ENCODE peak calls at places on chromosomes 7 and 10, in six cellular contexts. K is stomach, G is upper lobe of left lung, A is K562, C is transverse colon, O is spleen. N is an unnamed sample.

GRCh38 chr10:94103902-94104301 is 110.2 kb downstream of the PLCE1 start:
- DNase-seq in K (no peak), G (no peak), A (no peak), C (no peak), O (no peak), N (no peak)

GRCh38 chr10:120586471-120586872 is 129.4 kb downstream of the PLPP4 start:
- DNase-seq in K (no peak), G (no peak), A (no peak), C (no peak), O (no peak), N (no peak)

GRCh38 chr10:66931340-66931948 is 5.6 kb downstream of the LRRTM3 start:
- DNase-seq in K (no peak), G (no peak), A (peak; percentile 21), C (no peak), O (no peak), N (no peak)

GRCh38 chr7:22694597-22695207 is 32.3 kb upstream of the IL6 start:
- DNase-seq in K (no peak), G (no peak), A (no peak), C (no peak), O (no peak), N (no peak)

GRCh38 chr7:146116452-146117219 is at the start of gene CNTNAP2:
- DNase-seq in K (no peak), G (peak; percentile 75), A (no peak), C (no peak), O (peak; percentile 57), N (no peak)

GRCh38 chr10:77180104-77180503 is 457.5 kb downstream of the KCNMA1 start:
- DNase-seq in K (no peak), G (no peak), A (no peak), C (no peak), O (no peak), N (no peak)

GRCh38 chr7:145411066-145411465 is 575.2 kb upstream of the TPK1 start:
- DNase-seq in K (no peak), G (no peak), A (no peak), C (no peak), O (no peak), N (no peak)

GRCh38 chr7:157276731-157277562 is 59.9 kb upstream of the DNAJB6 start:
- DNase-seq in K (no peak), G (peak; percentile 85), A (peak; percentile 32), C (no peak), O (peak; percentile 75), N (peak; percentile 53)

GRCh38 chr10:68781613-68782574 is 45.4 kb upstream of the STOX1 start:
- DNase-seq in K (no peak), G (no peak), A (no peak), C (no peak), O (no peak), N (no peak)

GRCh38 chr7:24192053-24192452 is 91.9 kb upstream of the NPY start:
- DNase-seq in K (no peak), G (no peak), A (no peak), C (no peak), O (no peak), N (no peak)

GRCh38 chr10:11472158-11472753 is 139.2 kb downstream of the USP6NL start:
- DNase-seq in K (peak; percentile 65), G (no peak), A (peak; percentile 70), C (peak; percentile 58), O (peak; percentile 89), N (peak; percentile 76)

GRCh38 chr10:130378556-130379400 is 242.6 kb downstream of the GLRX3 start:
- DNase-seq in K (no peak), G (no peak), A (peak; percentile 25), C (no peak), O (no peak), N (peak; percentile 46)

GRCh38 chr7:155646669-155647068 is 2.2 kb downstream of the RBM33 start:
- DNase-seq in K (no peak), G (no peak), A (no peak), C (no peak), O (no peak), N (no peak)

GRCh38 chr7:85564861-85565630 is 378.2 kb upstream of the SEMA3D start:
- DNase-seq in K (no peak), G (no peak), A (no peak), C (no peak), O (no peak), N (no peak)

GRCh38 chr10:122373713-122374112 is 795 bp upstream of the PLEKHA1 start:
- DNase-seq in K (no peak), G (no peak), A (no peak), C (peak; percentile 17), O (no peak), N (no peak)

GRCh38 chr10:69800109-69800508 is 1.6 kb upstream of the COL13A1 start:
- DNase-seq in K (peak; percentile 35), G (no peak), A (peak; percentile 48), C (peak; percentile 51), O (no peak), N (no peak)

GRCh38 chr7:128791121-128791967 is 424 bp upstream of the CCDC136 start:
- DNase-seq in K (peak; percentile 83), G (peak; percentile 95), A (peak; percentile 97), C (peak; percentile 83), O (peak; percentile 94), N (peak; percentile 89)

GRCh38 chr10:128463991-128464755 is 337.9 kb upstream of the MKI67 start:
- DNase-seq in K (peak; percentile 36), G (no peak), A (no peak), C (peak; percentile 29), O (peak; percentile 81), N (peak; percentile 77)

GRCh38 chr10:44935201-44935960 is 24.2 kb upstream of the RASSF4 start:
- DNase-seq in K (no peak), G (no peak), A (no peak), C (no peak), O (peak; percentile 66), N (peak; percentile 79)

GRCh38 chr10:124738441-124738840 is 5.7 kb downstream of the FAM53B start:
- DNase-seq in K (no peak), G (no peak), A (no peak), C (no peak), O (no peak), N (peak; percentile 83)

GRCh38 chr7:130156140-130156539 is 49.1 kb downstream of the TMEM209 start:
- DNase-seq in K (no peak), G (no peak), A (no peak), C (no peak), O (no peak), N (no peak)

GRCh38 chr7:108406474-108406873 is 49.8 kb downstream of the NRCAM start:
- DNase-seq in K (no peak), G (no peak), A (no peak), C (no peak), O (no peak), N (no peak)

GRCh38 chr7:915291-916218 is 38.9 kb downstream of the ADAP1 start:
- DNase-seq in K (no peak), G (peak; percentile 84), A (no peak), C (no peak), O (peak; percentile 70), N (peak; percentile 52)

GRCh38 chr10:125344573-125345121 is 184.3 kb upstream of the CTBP2 start:
- DNase-seq in K (peak; percentile 50), G (peak; percentile 11), A (no peak), C (peak; percentile 43), O (no peak), N (no peak)

GRCh38 chr7:13024323-13024722 is 336.9 kb downstream of the ARL4A start:
- DNase-seq in K (no peak), G (no peak), A (no peak), C (no peak), O (no peak), N (no peak)

GRCh38 chr10:132273966-132274365 is 33.8 kb downstream of the STK32C start:
- DNase-seq in K (no peak), G (peak; percentile 32), A (no peak), C (no peak), O (peak; percentile 64), N (no peak)

GRCh38 chr10:17747883-17748550 is 4.0 kb upstream of the TMEM236 start:
- DNase-seq in K (peak; percentile 39), G (no peak), A (no peak), C (no peak), O (no peak), N (no peak)

GRCh38 chr7:23468721-23469149 is 1.6 kb downstream of the IGF2BP3 start:
- DNase-seq in K (no peak), G (peak; percentile 71), A (peak; percentile 20), C (peak; percentile 8), O (peak; percentile 78), N (no peak)

GRCh38 chr7:50182734-50183133 is 89.7 kb upstream of the ZPBP start:
- DNase-seq in K (no peak), G (no peak), A (no peak), C (no peak), O (no peak), N (no peak)

GRCh38 chr7:98418271-98418635 is 17.4 kb upstream of the BAIAP2L1 start:
- DNase-seq in K (no peak), G (no peak), A (peak; percentile 15), C (no peak), O (peak; percentile 39), N (no peak)

GRCh38 chr7:55019691-55020480 is 1.1 kb downstream of the EGFR start:
- DNase-seq in K (peak; percentile 51), G (peak; percentile 87), A (no peak), C (peak; percentile 46), O (no peak), N (peak; percentile 78)

GRCh38 chr10:24821986-24822385 is 98.3 kb upstream of the ARHGAP21 start:
- DNase-seq in K (no peak), G (no peak), A (no peak), C (no peak), O (no peak), N (no peak)

GRCh38 chr7:22565315-22565811 is 65.4 kb upstream of the STEAP1B start:
- DNase-seq in K (no peak), G (no peak), A (peak; percentile 39), C (no peak), O (no peak), N (no peak)

GRCh38 chr10:60139798-60140566 is 233.6 kb upstream of the CCDC6 start:
- DNase-seq in K (no peak), G (no peak), A (no peak), C (no peak), O (no peak), N (no peak)

GRCh38 chr10:86265236-86265876 is 101.2 kb downstream of the GRID1 start:
- DNase-seq in K (no peak), G (no peak), A (no peak), C (no peak), O (peak; percentile 41), N (peak; percentile 15)

GRCh38 chr7:82507976-82508677 is 64.5 kb upstream of the CACNA2D1 start:
- DNase-seq in K (peak; percentile 47), G (peak; percentile 63), A (no peak), C (peak; percentile 12), O (no peak), N (no peak)
- H3K4me3 ChIP-seq in K (peak overlapping the region; percentile 42), G (peak overlapping the region; percentile 49), A (no peak overlapping the region), C (peak overlapping the region; percentile 23), O (no peak overlapping the region), N (no peak overlapping the region)

GRCh38 chr10:62038609-62039190 is 137.2 kb downstream of the ARID5B start:
- DNase-seq in K (peak; percentile 76), G (no peak), A (peak; percentile 74), C (peak; percentile 85), O (peak; percentile 86), N (peak; percentile 86)
- TF ChIP-seq POLR2A in K (no peak), G (no peak), A (no peak), C (no peak), O (no peak), N (no peak)

GRCh38 chr7:42914009-42914725 is 2.3 kb upstream of the C7orf25 start:
- DNase-seq in K (no peak), G (no peak), A (no peak), C (no peak), O (no peak), N (no peak)
- TF ChIP-seq POLR2AphosphoS5 in K (no peak), G (no peak), A (no peak), C (no peak), O (no peak), N (no peak)

GRCh38 chr10:49187950-49188761 is at the start of gene TMEM273:
- DNase-seq in K (peak; percentile 49), G (peak; percentile 69), A (peak; percentile 62), C (peak; percentile 68), O (peak; percentile 94), N (peak; percentile 85)
- H3K4me3 ChIP-seq in K (peak within 1 kb of the TSS; percentile 28), G (peak within 1 kb of the TSS; percentile 41), A (peak within 1 kb of the TSS; percentile 32), C (no peak within 1 kb of the TSS), O (peak within 1 kb of the TSS; percentile 18), N (peak within 1 kb of the TSS; percentile 28)

N was measured in sigmoid colon.